ENCODE peak calls at places on chromosomes 1 and 21, in eight cellular contexts. R is H4; S is SK-N-SH; B is NCI-H2081 treated with DMSO at 0.1 percent for 48 hours; O is activated naive CD4-positive, alpha-beta T cell treated with anti-CD3 and anti-CD28 coated beads for 36 hours; L is activated T-cell treated with anti-CD3 and anti-CD28 coated beads for 1 hour; Y is AG04450; A is fibroblast of lung. N is an unnamed sample.
A peak's percentile ranks its signal among the peaks of the same experiment; 100 is the strongest.

GRCh38 chr1:114088392-114089299 is 65.0 kb downstream of the SYT6 start:
- DNase-seq in S (peak; percentile 27), O (no peak), Y (no peak), A (no peak), L (no peak), B (no peak), R (no peak), N (no peak)

GRCh38 chr21:37435120-37435519 is 68.5 kb downstream of the DYRK1A start:
- DNase-seq in R (peak; percentile 41), Y (peak; percentile 39), S (peak; percentile 70), O (peak; percentile 59), L (no peak), B (peak; percentile 27), A (peak; percentile 95), N (peak; percentile 91)

GRCh38 chr21:34544032-34544496 is 32.1 kb upstream of the KCNE1 start:
- DNase-seq in Y (no peak), O (peak; percentile 35), B (no peak), R (peak; percentile 81), L (peak; percentile 6), A (peak; percentile 69), S (peak; percentile 72), N (peak; percentile 70)

GRCh38 chr1:156489166-156489934 is 11.2 kb downstream of the MEF2D start:
- DNase-seq in Y (no peak), R (no peak), O (peak; percentile 79), B (peak; percentile 38), L (no peak), A (no peak), S (peak; percentile 54), N (no peak)

GRCh38 chr1:2108213-2108876 is 58.1 kb downstream of the PRKCZ start:
- DNase-seq in B (no peak), L (no peak), A (peak; percentile 28), O (no peak), R (no peak), S (peak; percentile 87), Y (peak; percentile 16), N (no peak)

GRCh38 chr1:175009532-175009931 is 9.8 kb downstream of the CACYBP start:
- DNase-seq in A (no peak), O (no peak), L (no peak), B (no peak), S (no peak), Y (no peak), R (no peak), N (no peak)

GRCh38 chr1:208438262-208438661 is 194.1 kb upstream of the PLXNA2 start:
- DNase-seq in S (no peak), R (no peak), B (no peak), L (no peak), O (no peak), Y (no peak), A (no peak), N (no peak)

GRCh38 chr21:14545906-14546480 is at the start of gene SAMSN1:
- DNase-seq in S (no peak), A (no peak), O (peak; percentile 83), Y (no peak), B (no peak), L (peak; percentile 44), R (peak; percentile 17), N (peak; percentile 32)

GRCh38 chr1:241424480-241424971 is 67.5 kb upstream of the RGS7 start:
- DNase-seq in L (no peak), O (no peak), B (no peak), Y (no peak), S (no peak), A (no peak), R (no peak), N (no peak)

GRCh38 chr1:57158660-57159059 is 192.8 kb upstream of the C8B start:
- DNase-seq in S (peak; percentile 9), O (no peak), B (no peak), R (no peak), A (no peak), Y (no peak), L (no peak), N (no peak)

GRCh38 chr1:30366914-30367313 is 356.5 kb downstream of the MATN1 start:
- DNase-seq in B (no peak), L (no peak), O (no peak), S (no peak), A (no peak), Y (no peak), R (no peak), N (no peak)

GRCh38 chr1:54800899-54801759 is at the start of gene TTC22:
- DNase-seq in L (peak; percentile 61), R (no peak), B (no peak), A (no peak), O (peak; percentile 86), S (no peak), Y (no peak), N (no peak)

GRCh38 chr1:176754663-176755062 is 291.7 kb downstream of the PAPPA2 start:
- DNase-seq in Y (no peak), R (no peak), A (no peak), L (no peak), B (no peak), S (peak; percentile 22), O (no peak), N (no peak)

GRCh38 chr1:110048923-110049601 is 14.6 kb downstream of the STRIP1 start:
- DNase-seq in B (no peak), R (no peak), O (no peak), S (no peak), A (no peak), Y (no peak), L (no peak), N (no peak)

GRCh38 chr21:41367598-41368360 is 6.0 kb downstream of the MX2 start:
- DNase-seq in S (no peak), R (no peak), O (no peak), A (no peak), Y (no peak), B (no peak), L (no peak), N (no peak)